ENCODE peak calls at places on chromosome 16, in eight cellular contexts. X, F, Z, E, Y, P, G and B are unnamed samples.
A peak's percentile ranks its signal among the peaks of the same experiment; 100 is the strongest.

GRCh38 chr16:26993511-26993910 is 73.2 kb upstream of the C16orf82 start:
- DNase-seq in G (no peak), Z (no peak), X (no peak), Y (no peak), E (no peak), P (no peak), F (no peak), B (no peak)

GRCh38 chr16:53620476-53620875 is 83.2 kb downstream of the RPGRIP1L start:
- DNase-seq in G (no peak), Y (no peak), X (no peak), E (no peak), P (no peak), F (no peak), Z (no peak), B (no peak)

GRCh38 chr16:84486551-84487235 is 17.8 kb downstream of the MEAK7 start:
- DNase-seq in X (no peak), Z (no peak), P (no peak), G (no peak), E (no peak), F (no peak), Y (no peak), B (no peak)

GRCh38 chr16:57098188-57098841 is 5.9 kb downstream of the CPNE2 start:
- DNase-seq in F (no peak), Y (no peak), X (peak; percentile 41), E (no peak), Z (no peak), G (no peak), P (no peak), B (no peak)

GRCh38 chr16:46972429-46972970 is 974 bp downstream of the DNAJA2 start:
- DNase-seq in E (no peak), Z (no peak), G (peak; percentile 36), F (peak; percentile 32), P (no peak), X (peak; percentile 70), Y (peak; percentile 28), B (no peak)

GRCh38 chr16:14307623-14308356 is 236.7 kb downstream of the MRTFB start:
- DNase-seq in P (no peak), X (peak; percentile 21), G (peak; percentile 64), E (no peak), Z (no peak), F (no peak), Y (peak; percentile 74), B (no peak)

GRCh38 chr16:28501258-28502232 is 5.1 kb downstream of the IL27 start:
- DNase-seq in Y (no peak), E (no peak), G (no peak), X (no peak), Z (no peak), P (no peak), F (no peak), B (no peak)

GRCh38 chr16:49857423-49858181 is 1.7 kb upstream of the ZNF423 start:
- DNase-seq in F (peak; percentile 11), Z (peak; percentile 74), P (no peak), G (peak; percentile 37), X (peak; percentile 91), Y (peak; percentile 75), E (peak; percentile 69), B (peak; percentile 63)

GRCh38 chr16:47732122-47732805 is 271.1 kb downstream of the PHKB start:
- DNase-seq in E (peak; percentile 83), Y (peak; percentile 28), X (peak; percentile 2), G (peak; percentile 96), Z (no peak), P (no peak), F (peak; percentile 98), B (peak; percentile 49)

GRCh38 chr16:82859638-82860037 is 232.9 kb downstream of the CDH13 start:
- DNase-seq in F (no peak), X (peak; percentile 6), Y (no peak), P (no peak), G (no peak), E (no peak), Z (no peak), B (no peak)

GRCh38 chr16:50025544-50025931 is 513 bp downstream of the CNEP1R1 start:
- DNase-seq in X (no peak), Z (peak; percentile 23), F (no peak), E (no peak), P (no peak), G (peak; percentile 33), Y (no peak), B (peak; percentile 52)

GRCh38 chr16:66516808-66517585 is 32.9 kb downstream of the TK2 start:
- DNase-seq in P (peak; percentile 94), F (peak; percentile 99), Y (peak; percentile 99), E (peak; percentile 99), Z (peak; percentile 86), X (no peak), G (peak; percentile 97), B (peak; percentile 94)

GRCh38 chr16:27676807-27677206 is 126.9 kb downstream of the KATNIP start:
- DNase-seq in F (peak; percentile 80), Y (no peak), G (no peak), Z (no peak), X (no peak), P (no peak), E (peak; percentile 25), B (no peak)

DNA sequence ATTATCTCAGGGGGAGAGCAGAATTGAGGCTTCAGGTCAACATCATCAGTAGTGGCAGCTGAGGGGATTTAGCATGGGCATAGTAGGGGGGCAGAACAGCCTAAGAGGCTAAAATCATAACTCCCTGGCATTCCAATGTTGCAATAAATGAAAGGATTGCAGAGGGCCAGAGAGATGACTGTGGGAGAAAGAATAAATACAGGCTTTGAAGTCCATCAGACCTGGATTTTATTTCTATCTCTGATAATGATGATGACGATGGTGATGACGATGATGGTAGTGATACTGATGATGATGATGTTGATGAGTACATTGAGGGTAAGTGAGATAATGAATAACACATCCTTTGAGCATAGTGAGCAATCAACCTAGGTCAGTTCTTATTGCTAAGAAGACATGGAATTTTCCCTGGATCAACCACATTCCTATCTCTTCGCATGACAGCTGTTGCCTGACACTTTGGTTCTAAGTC is 107.4 kb upstream of the CDH11 start:
- DNase-seq in Y (no peak), F (peak; percentile 86), X (peak; percentile 23), G (no peak), P (no peak), Z (no peak), E (peak; percentile 14), B (no peak)
- TF ChIP-seq CTCF in Y (no peak), F (no peak), X (no peak), G (no peak), P (no peak), Z (no peak), E (no peak), B (no peak)

GRCh38 chr16:55204923-55205322 is 119.1 kb upstream of the IRX6 start:
- DNase-seq in F (no peak), G (no peak), Y (no peak), P (no peak), Z (no peak), X (no peak), E (no peak), B (no peak)

GRCh38 chr16:55203570-55203969 is 120.4 kb upstream of the IRX6 start:
- DNase-seq in G (no peak), E (no peak), Y (no peak), P (no peak), X (no peak), Z (no peak), F (no peak), B (no peak)

GRCh38 chr16:55204094-55204493 is 119.9 kb upstream of the IRX6 start:
- DNase-seq in Z (no peak), E (no peak), X (no peak), P (no peak), F (no peak), G (no peak), Y (no peak), B (no peak)

GRCh38 chr16:55209626-55210025 is 114.4 kb upstream of the IRX6 start:
- DNase-seq in Y (no peak), Z (no peak), F (no peak), X (no peak), G (no peak), P (no peak), E (no peak), B (no peak)

GRCh38 chr16:55207679-55208294 is 116.2 kb upstream of the IRX6 start:
- DNase-seq in Y (no peak), G (no peak), E (no peak), F (no peak), Z (no peak), P (no peak), X (peak; percentile 16), B (no peak)
- TF ChIP-seq CTCF in Y (no peak), G (peak; percentile 4), E (no peak), F (no peak), Z (no peak), P (no peak), X (peak; percentile 47), B (no peak)

DNA sequence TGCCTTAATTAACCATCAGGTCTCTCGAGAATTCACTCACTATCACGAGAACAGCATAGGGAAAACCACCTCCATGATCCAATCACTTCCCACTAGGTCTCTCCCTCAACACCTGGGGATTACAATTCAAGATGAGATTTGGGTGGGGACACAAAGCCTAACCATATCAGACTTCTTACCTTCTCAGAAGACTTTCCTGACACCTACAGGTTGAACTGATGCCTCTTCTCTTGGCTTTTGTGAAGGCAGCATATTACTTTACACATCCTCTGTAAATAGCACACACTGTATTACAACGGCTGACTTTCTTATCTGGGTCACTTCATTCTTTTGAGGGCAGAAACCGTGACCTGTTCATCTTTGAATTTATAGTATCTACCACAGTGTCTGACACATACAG is 23.6 kb downstream of the BMERB1 start:
- DNase-seq in G (no peak), Z (no peak), X (no peak), P (no peak), Y (no peak), E (no peak), F (no peak), B (no peak)
- TF ChIP-seq CTCF in G (no peak), Z (no peak), X (peak; percentile 30), P (no peak), Y (no peak), E (no peak), F (no peak), B (no peak)

GRCh38 chr16:86128246-86128645 is 229.3 kb downstream of the IRF8 start:
- DNase-seq in Y (no peak), E (no peak), X (no peak), G (no peak), F (no peak), Z (no peak), P (no peak), B (no peak)
- TF ChIP-seq CTCF in Y (no peak), E (no peak), X (no peak), G (no peak), F (no peak), Z (no peak), P (no peak), B (no peak)

GRCh38 chr16:87072101-87072500 is 245.1 kb downstream of the C16orf95 start:
- DNase-seq in E (no peak), Y (no peak), P (no peak), F (no peak), Z (no peak), G (no peak), X (no peak), B (no peak)
- TF ChIP-seq CTCF in E (no peak), Y (no peak), P (no peak), F (no peak), Z (no peak), G (no peak), X (no peak), B (no peak)

GRCh38 chr16:89334988-89335802 is 117.7 kb downstream of the ZNF778 start:
- DNase-seq in F (no peak), E (no peak), G (no peak), Y (no peak), X (peak; percentile 53), Z (no peak), P (no peak), B (no peak)
- TF ChIP-seq CTCF in F (no peak), E (peak; percentile 17), G (no peak), Y (no peak), X (peak; percentile 20), Z (no peak), P (no peak), B (no peak)